ENCODE peak calls at places on chromosomes 7 and 10, in six cellular contexts. N is AG09309, W is Panc1, S is cardiac muscle cell, R is mesendoderm, B is right atrium auricular region. V is an unnamed sample.

GRCh38 chr10:63718453-63718852 is 197.3 kb downstream of the REEP3 start:
- DNase-seq in N (no peak), W (no peak), S (no peak), R (no peak), B (no peak), V (no peak)

GRCh38 chr10:126126856-126127255 is 230.5 kb downstream of the FANK1 start:
- DNase-seq in N (no peak), W (no peak), S (no peak), R (no peak), B (peak; percentile 55), V (no peak)

GRCh38 chr10:6513509-6513908 is 66.6 kb downstream of the PRKCQ start:
- DNase-seq in N (no peak), W (no peak), S (no peak), R (peak; percentile 28), B (no peak), V (peak; percentile 79)

GRCh38 chr7:577278-577665 is 57.6 kb upstream of the PDGFA start:
- DNase-seq in N (no peak), W (no peak), S (no peak), R (no peak), B (no peak), V (no peak)

GRCh38 chr10:132934953-132935352 is 7.4 kb downstream of the CFAP46 start:
- DNase-seq in N (no peak), W (no peak), S (no peak), R (no peak), B (no peak), V (no peak)

GRCh38 chr7:130988443-130988842 is 254.4 kb upstream of the KLF14 start:
- DNase-seq in N (no peak), W (no peak), S (peak; percentile 15), R (peak; percentile 54), B (no peak), V (no peak)

GRCh38 chr7:100584677-100585510 is 1.0 kb downstream of the LRCH4 start:
- DNase-seq in N (peak; percentile 13), W (no peak), S (peak; percentile 65), R (peak; percentile 91), B (no peak), V (no peak)

GRCh38 chr10:78921906-78922305 is 146.9 kb upstream of the ZMIZ1 start:
- DNase-seq in N (no peak), W (no peak), S (no peak), R (no peak), B (no peak), V (no peak)

GRCh38 chr7:100745184-100745583 is 11.8 kb downstream of the ZAN start:
- DNase-seq in N (no peak), W (no peak), S (no peak), R (peak; percentile 51), B (no peak), V (no peak)

GRCh38 chr7:80623465-80624252 is 14.8 kb upstream of the CD36 start:
- DNase-seq in N (no peak), W (no peak), S (peak; percentile 41), R (peak; percentile 27), B (no peak), V (no peak)

GRCh38 chr10:129949411-129950335 is 14.4 kb downstream of the EBF3 start:
- DNase-seq in N (no peak), W (no peak), S (peak; percentile 62), R (peak; percentile 70), B (peak; percentile 68), V (no peak)

GRCh38 chr10:33735463-33735862 is 401.0 kb upstream of the NRP1 start:
- DNase-seq in N (no peak), W (no peak), S (no peak), R (no peak), B (no peak), V (no peak)

GRCh38 chr7:29189743-29190201 is 4.8 kb upstream of the CHN2 start:
- DNase-seq in N (no peak), W (peak; percentile 10), S (peak; percentile 67), R (peak; percentile 97), B (peak; percentile 63), V (peak; percentile 43)

GRCh38 chr10:91758303-91759146 is 39.7 kb upstream of the TNKS2 start:
- DNase-seq in N (peak; percentile 18), W (peak; percentile 39), S (peak; percentile 70), R (peak; percentile 76), B (no peak), V (peak; percentile 65)

GRCh38 chr10:130967784-130968183 is 343.7 kb downstream of the TCERG1L start:
- DNase-seq in N (no peak), W (no peak), S (peak; percentile 17), R (no peak), B (no peak), V (no peak)

GRCh38 chr7:50554923-50555322 is 10.3 kb downstream of the DDC start:
- DNase-seq in N (no peak), W (no peak), S (no peak), R (no peak), B (no peak), V (no peak)

GRCh38 chr7:4042402-4042801 is 639.7 kb upstream of the FOXK1 start:
- DNase-seq in N (no peak), W (no peak), S (no peak), R (no peak), B (peak; percentile 5), V (no peak)

GRCh38 chr7:77308792-77309191 is 107.4 kb downstream of the GSAP start:
- DNase-seq in N (no peak), W (no peak), S (no peak), R (peak; percentile 18), B (no peak), V (no peak)

GRCh38 chr10:125543796-125544195 is 139.2 kb downstream of the TEX36 start:
- DNase-seq in N (no peak), W (no peak), S (no peak), R (no peak), B (no peak), V (no peak)

GRCh38 chr7:156722427-156722826 is 81.9 kb downstream of the RNF32 start:
- DNase-seq in N (no peak), W (no peak), S (no peak), R (no peak), B (no peak), V (no peak)

GRCh38 chr7:131529179-131529578 is 27.2 kb downstream of the PODXL start:
- DNase-seq in N (no peak), W (no peak), S (no peak), R (peak; percentile 58), B (no peak), V (no peak)

GRCh38 chr7:74001150-74001494 is 26.9 kb upstream of the ELN start:
- DNase-seq in N (no peak), W (no peak), S (no peak), R (no peak), B (no peak), V (no peak)

GRCh38 chr10:7544203-7544602 is 122.6 kb downstream of the ITIH5 start:
- DNase-seq in N (no peak), W (no peak), S (no peak), R (no peak), B (no peak), V (no peak)

GRCh38 chr7:90552521-90552920 is 43.6 kb upstream of the CDK14 start:
- DNase-seq in N (no peak), W (no peak), S (no peak), R (no peak), B (no peak), V (no peak)

GRCh38 chr7:36346260-36346831 is 43.3 kb upstream of the ANLN start:
- DNase-seq in N (no peak), W (no peak), S (no peak), R (no peak), B (no peak), V (no peak)

GRCh38 chr7:111531993-111532392 is 30.3 kb downstream of the IMMP2L start:
- DNase-seq in N (no peak), W (no peak), S (peak; percentile 9), R (no peak), B (no peak), V (no peak)

GRCh38 chr10:30182191-30183075 is 123.0 kb upstream of the JCAD start:
- DNase-seq in N (peak; percentile 83), W (no peak), S (peak; percentile 15), R (peak; percentile 74), B (no peak), V (no peak)
- H3K4me3 ChIP-seq in N (peak overlapping the region; percentile 6), W (no peak overlapping the region), S (no peak overlapping the region), R (no peak overlapping the region), B (no peak overlapping the region), V (no peak overlapping the region)

DNA sequence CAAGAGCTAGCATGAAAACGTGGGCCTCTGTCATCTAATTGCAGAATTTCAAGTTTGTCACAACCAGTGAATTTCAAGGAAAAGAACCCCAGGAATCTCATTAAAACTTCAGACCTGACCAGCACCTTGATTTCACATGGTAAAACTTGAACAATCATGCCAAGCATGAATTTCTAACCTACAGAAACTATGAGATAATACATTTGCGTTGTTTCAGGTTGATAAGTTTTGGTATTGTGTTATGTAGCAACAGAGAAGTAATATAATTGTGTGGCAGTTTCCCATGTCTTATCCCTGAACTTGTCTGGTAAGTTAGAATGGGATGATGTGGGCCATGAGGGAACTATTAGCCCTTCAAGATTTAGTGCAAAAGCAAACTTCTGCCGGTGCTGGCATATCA is 530.1 kb downstream of the ANKRD7 start:
- DNase-seq in N (no peak), W (no peak), S (no peak), R (no peak), B (no peak), V (no peak)
- H3K4me3 ChIP-seq in N (no peak overlapping the region), W (no peak overlapping the region), S (no peak overlapping the region), R (no peak overlapping the region), B (no peak overlapping the region), V (no peak overlapping the region)

GRCh38 chr7:38938589-38938988 is 29.6 kb upstream of the VPS41 start:
- DNase-seq in N (no peak), W (no peak), S (no peak), R (no peak), B (no peak), V (no peak)

GRCh38 chr7:38934536-38934935 is 25.5 kb upstream of the VPS41 start:
- DNase-seq in N (no peak), W (no peak), S (no peak), R (no peak), B (no peak), V (no peak)

GRCh38 chr7:38929460-38930171 is 20.6 kb upstream of the VPS41 start:
- DNase-seq in N (no peak), W (no peak), S (peak; percentile 60), R (no peak), B (no peak), V (no peak)

GRCh38 chr7:38932509-38933168 is 23.6 kb upstream of the VPS41 start:
- DNase-seq in N (no peak), W (peak; percentile 56), S (peak; percentile 69), R (peak; percentile 78), B (no peak), V (peak; percentile 16)
- H3K4me3 ChIP-seq in N (no peak overlapping the region), W (no peak overlapping the region), S (no peak overlapping the region), R (no peak overlapping the region), B (no peak overlapping the region), V (no peak overlapping the region)

DNA sequence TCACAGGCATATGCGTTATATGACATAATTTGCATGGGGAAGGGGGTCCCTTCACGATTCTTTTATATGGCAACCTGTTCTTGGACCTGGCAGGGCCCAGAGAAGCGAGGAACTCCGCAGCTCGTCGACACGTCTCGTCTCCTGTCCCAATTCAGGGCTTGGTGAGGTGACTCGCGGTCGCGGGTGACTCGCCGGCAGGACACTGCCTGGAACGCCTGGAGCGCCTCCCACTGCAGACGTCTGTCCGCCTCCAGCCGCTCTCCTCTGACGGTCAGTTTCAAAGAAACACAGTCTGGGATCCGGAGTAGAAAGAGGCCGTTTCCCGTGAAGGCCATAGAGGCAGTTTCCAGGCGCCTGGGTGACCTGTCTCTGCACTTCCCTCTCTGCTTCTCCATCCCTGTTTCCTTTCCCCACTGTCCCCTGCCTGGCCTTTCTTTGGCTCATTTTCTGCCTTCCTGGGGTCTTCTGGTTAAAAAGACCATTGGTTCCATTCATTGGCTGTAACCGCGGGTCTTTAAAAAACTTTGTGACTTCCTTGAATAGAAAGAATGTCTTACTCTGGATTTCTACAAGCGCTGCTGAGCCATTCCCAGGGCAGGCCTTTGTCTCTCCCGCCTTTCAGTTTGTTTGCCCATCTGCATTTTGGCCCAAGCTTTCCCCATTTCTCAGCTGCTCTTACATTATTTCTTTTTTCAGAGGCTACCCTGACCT is 1.2 kb downstream of the UPP1 start:
- DNase-seq in N (no peak), W (no peak), S (peak; percentile 39), R (peak; percentile 48), B (peak; percentile 76), V (no peak)
- H3K4me3 ChIP-seq in N (no peak overlapping the region), W (peak overlapping the region; percentile 99), S (peak overlapping the region; percentile 71), R (peak overlapping the region; percentile 85), B (peak overlapping the region; percentile 86), V (no peak overlapping the region)

V was measured in Jurkat, Clone E6-1.